ENCODE peak calls at places on chromosomes 1 and 21, in ten cellular contexts. H is mammary epithelial cell, N is dorsolateral prefrontal cortex, I is H9, O is ovary, T is GM23338, W is sigmoid colon, B is psoas muscle, V is uterus, Z is neural progenitor cell. L is an unnamed sample.

GRCh38 chr1:222654849-222655248 is 37.0 kb downstream of the MIA3 start:
- DNase-seq in O (no peak), Z (no peak), N (no peak), V (no peak), B (no peak), W (no peak), H (no peak), I (no peak), T (no peak), L (peak)

GRCh38 chr1:155466996-155467395 is 95.6 kb downstream of the ASH1L start:
- DNase-seq in H (peak), N (no peak), W (no peak), T (no peak), O (no peak), V (no peak), Z (no peak), B (no peak), I (no peak), L (peak)

GRCh38 chr1:190129367-190129766 is 348.3 kb downstream of the BRINP3 start:
- DNase-seq in O (no peak), I (no peak), H (no peak), T (no peak), V (no peak), N (no peak), W (no peak), Z (no peak), B (no peak), L (no peak)

GRCh38 chr1:226690460-226690982 is 48.6 kb downstream of the ITPKB start:
- DNase-seq in I (no peak), V (peak), Z (no peak), B (no peak), T (no peak), O (no peak), W (peak), N (no peak), H (peak), L (no peak)

GRCh38 chr1:166813508-166814223 is 25.6 kb upstream of the POGK start:
- DNase-seq in V (no peak), N (no peak), O (no peak), T (no peak), W (no peak), Z (no peak), B (no peak), I (no peak), H (no peak), L (no peak)

GRCh38 chr21:45537111-45537745 is 5.0 kb downstream of the SLC19A1 start:
- DNase-seq in H (no peak), W (peak), N (no peak), Z (no peak), V (peak), I (no peak), B (peak), O (peak), T (no peak), L (peak)

GRCh38 chr1:79226963-79227362 is 220.4 kb upstream of the ADGRL4 start:
- DNase-seq in T (no peak), O (no peak), N (no peak), B (no peak), V (no peak), Z (no peak), I (no peak), H (no peak), W (no peak), L (no peak)

GRCh38 chr1:17617787-17618557 is 78.5 kb downstream of the ARHGEF10L start:
- DNase-seq in V (peak), H (no peak), Z (no peak), N (peak), W (peak), B (peak), O (no peak), I (no peak), T (no peak), L (peak)

GRCh38 chr1:69777933-69778332 is 210.2 kb downstream of the LRRC7 start:
- DNase-seq in W (no peak), Z (no peak), B (no peak), V (no peak), O (no peak), N (no peak), I (no peak), T (no peak), H (no peak), L (no peak)

GRCh38 chr1:37432636-37433035 is 41.7 kb upstream of the ZC3H12A start:
- DNase-seq in O (no peak), B (no peak), T (no peak), Z (no peak), H (no peak), V (no peak), N (no peak), W (no peak), I (peak), L (no peak)

GRCh38 chr1:234515821-234516241 is 36.9 kb upstream of the TARBP1 start:
- DNase-seq in H (peak), T (peak), I (no peak), N (no peak), Z (no peak), O (no peak), W (no peak), B (no peak), V (no peak), L (no peak)

GRCh38 chr1:12138196-12139183 is 28.3 kb upstream of the TNFRSF1B start:
- DNase-seq in Z (no peak), B (no peak), T (no peak), O (no peak), W (no peak), I (no peak), H (no peak), N (no peak), V (no peak), L (no peak)

GRCh38 chr1:167043752-167044488 is 46.3 kb downstream of the GPA33 start:
- DNase-seq in T (peak), N (peak), H (peak), W (peak), V (peak), O (peak), I (peak), Z (no peak), B (peak), L (peak)

GRCh38 chr1:7541629-7542028 is 229.5 kb upstream of the VAMP3 start:
- DNase-seq in O (no peak), B (no peak), V (no peak), H (no peak), W (no peak), T (no peak), N (no peak), Z (no peak), I (no peak), L (no peak)

GRCh38 chr1:18574754-18575153 is 55.9 kb upstream of the PAX7 start:
- DNase-seq in Z (no peak), B (no peak), T (no peak), I (no peak), O (no peak), W (no peak), H (no peak), N (no peak), V (no peak), L (no peak)

GRCh38 chr1:204858381-204858821 is 12.3 kb upstream of the NFASC start:
- DNase-seq in W (no peak), V (no peak), N (no peak), I (no peak), O (no peak), H (no peak), Z (peak), T (peak), B (no peak), L (no peak)

GRCh38 chr1:165566091-165566490 is 22.3 kb downstream of the LRRC52 start:
- DNase-seq in H (no peak), Z (no peak), T (no peak), N (no peak), B (no peak), O (no peak), V (no peak), W (no peak), I (no peak), L (no peak)

GRCh38 chr21:23162213-23162946 is 2164.2 kb downstream of the NCAM2 start:
- DNase-seq in H (no peak), I (no peak), O (no peak), V (no peak), B (no peak), N (no peak), T (no peak), W (no peak), Z (no peak), L (no peak)

GRCh38 chr1:182426442-182427430 is 23.2 kb upstream of the RGSL1 start:
- DNase-seq in T (no peak), W (no peak), H (no peak), O (no peak), Z (no peak), N (no peak), B (no peak), V (no peak), I (no peak), L (no peak)

GRCh38 chr1:109185990-109186703 is 27.6 kb upstream of the SARS1 start:
- DNase-seq in V (no peak), Z (no peak), T (no peak), W (no peak), B (no peak), H (no peak), O (no peak), N (peak), I (peak), L (no peak)

GRCh38 chr1:172640146-172640545 is 18.8 kb upstream of the FASLG start:
- DNase-seq in W (no peak), Z (no peak), V (no peak), I (no peak), B (no peak), O (no peak), H (no peak), N (no peak), T (no peak), L (no peak)

GRCh38 chr1:19156676-19157075 is 53.4 kb downstream of the UBR4 start:
- DNase-seq in V (peak), N (no peak), W (peak), O (no peak), B (peak), I (no peak), T (no peak), Z (no peak), H (no peak), L (peak)

GRCh38 chr1:205576011-205576410 is 55.8 kb downstream of the ELK4 start:
- DNase-seq in V (no peak), O (no peak), B (no peak), T (no peak), N (peak), Z (no peak), H (no peak), W (peak), I (peak), L (no peak)

GRCh38 chr1:94617139-94617805 is 75.7 kb upstream of the F3 start:
- DNase-seq in H (peak), O (no peak), T (no peak), B (no peak), Z (no peak), N (no peak), V (no peak), I (no peak), W (no peak), L (no peak)

GRCh38 chr1:153371231-153371630 is 4.2 kb downstream of the S100A12 start:
- DNase-seq in B (no peak), H (peak), Z (no peak), O (no peak), N (no peak), V (no peak), T (no peak), I (no peak), W (no peak), L (no peak)
- H3K27ac ChIP-seq in B (no peak), H (no peak), Z (no peak), O (no peak), N (no peak), V (no peak), T (no peak), I (no peak), W (no peak), L (no peak)

DNA sequence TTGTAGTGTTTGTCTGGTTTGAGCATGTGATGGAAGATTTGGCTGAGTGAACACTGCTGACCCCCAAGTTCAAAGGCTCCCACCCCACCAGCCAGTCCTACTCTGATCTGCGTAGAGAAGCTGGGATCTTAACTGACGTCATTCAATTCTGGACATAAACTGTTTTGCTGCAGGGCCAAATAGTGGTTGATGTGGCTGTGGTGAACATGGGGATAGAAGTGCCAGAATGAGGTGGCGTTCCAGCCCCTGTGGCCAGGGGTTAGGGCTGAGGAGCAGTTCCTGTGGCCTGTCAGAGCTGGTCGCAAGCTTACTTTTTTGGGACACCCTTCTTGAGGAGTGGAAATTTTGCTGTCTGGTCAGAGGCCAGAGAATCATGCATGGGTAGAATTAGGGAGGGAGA is 25.7 kb downstream of the SZRD1 start:
- DNase-seq in N (no peak), O (no peak), H (no peak), V (no peak), T (no peak), Z (no peak), W (no peak), B (no peak), I (no peak), L (no peak)
- TF ChIP-seq CTCF in N (no peak), O (no peak), H (no peak), V (no peak), T (no peak), Z (no peak), W (no peak), B (no peak), I (no peak), L (no peak)

DNA sequence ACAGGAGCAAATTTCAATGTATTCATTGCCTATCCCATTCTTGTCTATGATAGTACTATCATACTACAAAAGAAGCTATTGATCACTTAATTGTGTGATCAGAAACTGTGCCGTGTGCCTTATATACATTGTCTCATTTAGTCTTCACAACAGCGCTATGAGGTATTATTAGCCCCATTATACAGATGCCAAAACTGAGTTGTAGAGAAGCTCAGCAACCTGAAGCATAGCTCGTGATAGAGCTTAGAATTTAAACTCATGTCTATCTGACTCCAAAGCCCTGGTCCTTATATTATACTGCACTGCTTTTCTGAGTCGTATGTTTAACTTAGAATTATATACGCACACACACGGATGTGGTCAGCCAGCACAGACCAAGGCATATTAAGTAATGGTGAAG is 315.1 kb downstream of the NFIA start:
- DNase-seq in T (no peak), W (no peak), O (no peak), B (no peak), V (no peak), H (no peak), Z (no peak), I (no peak), N (no peak), L (no peak)
- H3K27ac ChIP-seq in T (no peak), W (no peak), O (no peak), B (peak), V (no peak), H (no peak), Z (no peak), I (no peak), N (no peak), L (no peak)

GRCh38 chr1:40944841-40945430 is 34.6 kb upstream of the CTPS1 start:
- DNase-seq in O (peak), H (no peak), B (no peak), V (peak), I (no peak), N (no peak), Z (no peak), W (peak), T (no peak), L (no peak)

GRCh38 chr1:40945491-40945973 is 34.0 kb upstream of the CTPS1 start:
- DNase-seq in T (no peak), Z (no peak), I (no peak), B (no peak), H (no peak), V (no peak), O (no peak), N (no peak), W (no peak), L (no peak)

GRCh38 chr1:40948741-40949528 is 30.6 kb upstream of the CTPS1 start:
- DNase-seq in H (peak), V (no peak), I (peak), W (peak), B (no peak), O (no peak), N (peak), Z (peak), T (peak), L (peak)

GRCh38 chr1:40939320-40940059 is 40.0 kb upstream of the CTPS1 start:
- DNase-seq in N (no peak), W (peak), T (no peak), O (peak), I (no peak), B (peak), Z (no peak), V (no peak), H (no peak), L (peak)

DNA sequence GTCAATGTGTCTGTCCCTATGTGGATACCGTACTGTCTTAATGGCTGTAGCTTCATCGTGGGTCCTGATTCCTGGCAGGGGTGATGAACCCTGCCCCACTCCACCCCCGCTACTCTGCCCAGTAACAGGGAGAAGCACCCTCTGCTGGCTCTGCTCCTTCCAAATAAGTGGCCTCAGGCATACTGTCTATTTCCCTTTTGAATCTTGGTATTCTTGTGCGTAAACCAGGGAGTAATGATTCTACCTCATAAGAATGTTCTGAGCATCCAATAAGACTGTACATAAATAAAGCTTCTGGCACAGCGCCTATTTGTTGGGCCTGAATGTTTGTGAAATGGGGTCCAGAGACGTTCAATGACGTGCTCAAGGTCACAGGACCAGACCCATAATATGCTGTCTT is 35.2 kb upstream of the CTPS1 start:
- DNase-seq in W (peak), H (peak), N (no peak), Z (no peak), B (no peak), I (no peak), V (peak), O (peak), T (peak), L (no peak)
- TF ChIP-seq CTCF in W (no peak), H (peak), N (no peak), Z (no peak), B (no peak), I (no peak), V (no peak), O (no peak), T (no peak), L (no peak)

DNA sequence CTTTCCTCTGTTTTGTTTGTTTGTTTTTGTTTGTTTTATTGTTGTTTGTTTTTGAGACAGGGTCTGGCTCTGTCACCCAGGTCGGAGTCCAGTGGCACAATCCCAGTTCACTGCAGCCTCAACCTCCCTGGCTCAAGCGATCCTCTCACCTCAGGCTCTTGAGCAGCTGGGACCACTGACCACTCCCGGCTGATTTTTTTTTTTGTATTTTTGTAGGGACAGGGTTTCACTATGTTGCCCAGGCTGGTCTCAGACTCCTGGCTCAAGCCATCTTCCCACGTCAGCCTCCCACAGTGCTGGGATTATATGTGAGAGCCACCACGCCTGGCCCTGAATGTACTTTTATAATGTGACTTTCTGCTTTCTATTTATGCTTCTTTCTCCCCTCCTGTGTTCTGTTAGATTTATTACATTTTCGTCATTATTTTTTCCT is 5.0 kb upstream of the CALML6 start:
- DNase-seq in B (no peak), W (peak), H (no peak), I (no peak), Z (no peak), V (no peak), T (no peak), O (no peak), N (no peak), L (no peak)
- H3K27ac ChIP-seq in B (peak), W (no peak), H (no peak), I (no peak), Z (no peak), V (peak), T (peak), O (no peak), N (no peak), L (no peak)

GRCh38 chr1:209612646-209613350 is 29.3 kb downstream of the CAMK1G start:
- DNase-seq in H (peak), O (no peak), V (no peak), T (no peak), Z (no peak), N (no peak), I (no peak), B (no peak), W (no peak), L (no peak)

GRCh38 chr1:209613351-209614150 is 30.0 kb downstream of the CAMK1G start:
- DNase-seq in T (no peak), H (peak), V (no peak), B (no peak), Z (no peak), I (no peak), O (no peak), N (no peak), W (no peak), L (no peak)

GRCh38 chr1:209616366-209617046 is 33.0 kb downstream of the CAMK1G start:
- DNase-seq in I (no peak), N (no peak), T (no peak), Z (no peak), O (no peak), H (no peak), W (no peak), V (no peak), B (no peak), L (no peak)

GRCh38 chr1:209614151-209614420 is 30.6 kb downstream of the CAMK1G start:
- DNase-seq in B (no peak), Z (no peak), I (no peak), O (no peak), T (no peak), W (no peak), N (no peak), V (no peak), H (no peak), L (no peak)

GRCh38 chr1:209614906-209615305 is 31.4 kb downstream of the CAMK1G start:
- DNase-seq in N (no peak), H (no peak), W (no peak), V (no peak), O (no peak), T (no peak), I (no peak), Z (no peak), B (no peak), L (no peak)
- TF ChIP-seq CTCF in N (no peak), H (no peak), W (no peak), V (no peak), O (no peak), T (no peak), I (no peak), Z (no peak), B (no peak), L (no peak)

DNA sequence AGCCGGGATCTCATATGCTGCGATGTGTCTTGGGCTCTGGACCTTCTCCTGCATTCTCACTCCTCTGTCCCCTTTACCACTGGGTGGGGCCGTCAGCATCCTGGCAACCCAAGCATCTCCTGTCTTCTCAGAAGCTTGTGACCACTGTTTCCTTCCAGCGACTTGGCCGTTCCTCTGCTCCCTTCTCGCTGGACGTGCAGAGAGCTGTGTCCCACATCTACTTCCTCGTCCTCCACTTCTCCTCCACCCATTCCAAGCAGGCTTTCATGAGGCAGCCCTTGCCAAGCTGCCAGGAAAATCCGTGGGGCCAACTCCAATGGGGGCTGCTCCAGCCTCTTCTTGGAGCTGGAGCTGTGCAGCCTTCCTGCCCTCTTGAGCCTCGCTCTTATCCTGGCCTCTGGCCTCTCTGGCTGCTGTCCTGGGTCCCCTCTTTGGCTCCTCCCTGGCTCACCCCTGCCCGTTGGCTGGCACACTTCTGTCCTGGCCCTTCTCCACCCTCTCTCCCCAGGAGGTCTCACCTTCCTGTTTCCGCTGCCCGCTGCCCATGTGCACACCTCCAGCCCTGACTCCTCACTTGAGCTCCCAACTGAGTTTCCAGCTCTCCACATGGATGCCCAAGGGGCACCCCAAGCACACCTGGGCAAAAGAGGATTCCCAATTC is 8.8 kb downstream of the FAM131C start:
- DNase-seq in B (no peak), Z (no peak), T (no peak), V (no peak), O (no peak), H (no peak), W (peak), N (no peak), I (no peak), L (no peak)
- H3K27ac ChIP-seq in B (no peak), Z (no peak), T (no peak), V (no peak), O (no peak), H (no peak), W (no peak), N (no peak), I (no peak), L (no peak)

L was measured in adrenal gland.